ENCODE peak calls at places on chromosome 1, in seven cellular contexts. Q, X, T, J, L, W and G are unnamed samples.

GRCh38 chr1:82321794-82322193 is 521.1 kb downstream of the ADGRL2 start:
- DNase-seq in Q (no peak), X (peak; percentile 46), T (no peak), J (no peak), L (peak; percentile 15), W (no peak), G (no peak)

GRCh38 chr1:21324368-21325137 is 34.3 kb upstream of the ECE1 start:
- DNase-seq in Q (peak; percentile 27), X (peak; percentile 90), T (peak; percentile 54), J (peak; percentile 73), L (peak; percentile 92), W (peak; percentile 55), G (peak; percentile 40)

GRCh38 chr1:20726932-20727745 is 5.4 kb downstream of the SH2D5 start:
- DNase-seq in Q (no peak), X (no peak), T (no peak), J (no peak), L (no peak), W (no peak), G (no peak)

GRCh38 chr1:31416101-31416736 is 3.2 kb downstream of the SERINC2 start:
- DNase-seq in Q (no peak), X (no peak), T (no peak), J (no peak), L (no peak), W (no peak), G (no peak)

GRCh38 chr1:158013840-158014520 is 20.5 kb downstream of the KIRREL1 start:
- DNase-seq in Q (no peak), X (no peak), T (no peak), J (no peak), L (peak; percentile 81), W (no peak), G (no peak)

GRCh38 chr1:67748630-67749029 is 63.6 kb downstream of the GADD45A start:
- DNase-seq in Q (no peak), X (no peak), T (no peak), J (no peak), L (peak; percentile 75), W (no peak), G (no peak)

GRCh38 chr1:6459850-6460265 is 6.1 kb downstream of the TNFRSF25 start:
- DNase-seq in Q (no peak), X (no peak), T (no peak), J (peak; percentile 36), L (peak; percentile 43), W (no peak), G (no peak)

GRCh38 chr1:97160796-97161195 is 439.2 kb downstream of the PTBP2 start:
- DNase-seq in Q (no peak), X (no peak), T (no peak), J (no peak), L (peak; percentile 48), W (no peak), G (peak; percentile 60)

GRCh38 chr1:217431395-217431794 is 199.5 kb downstream of the GPATCH2 start:
- DNase-seq in Q (no peak), X (no peak), T (no peak), J (no peak), L (no peak), W (no peak), G (no peak)